ENCODE peak calls at places on chromosome 19, in five cellular contexts. P, D, C, X and S are unnamed samples.

GRCh38 chr19:17404621-17405249 is 695 bp downstream of the BST2 start:
- DNase-seq in P (no peak), D (no peak), C (no peak), X (no peak), S (no peak)

GRCh38 chr19:27750697-27751391 is 1462.1 kb downstream of the UQCRFS1 start:
- DNase-seq in P (no peak), D (no peak), C (no peak), X (no peak), S (no peak)

GRCh38 chr19:1087813-1088418 is 7.3 kb downstream of the POLR2E start:
- DNase-seq in P (no peak), D (peak; percentile 61), C (no peak), X (no peak), S (no peak)

GRCh38 chr19:3538965-3539742 is at the start of gene TEKTIP1:
- DNase-seq in P (no peak), D (no peak), C (no peak), X (no peak), S (peak; percentile 22)

GRCh38 chr19:34985249-34986022 is 14.7 kb upstream of the GRAMD1A start:
- DNase-seq in P (peak; percentile 54), D (peak; percentile 42), C (no peak), X (peak; percentile 61), S (no peak)

GRCh38 chr19:38544569-38545315 is 73.0 kb downstream of the MAP4K1 start:
- DNase-seq in P (no peak), D (no peak), C (no peak), X (no peak), S (no peak)

GRCh38 chr19:30997222-30997621 is 352.0 kb downstream of the TSHZ3 start:
- DNase-seq in P (no peak), D (no peak), C (no peak), X (no peak), S (no peak)

GRCh38 chr19:32339988-32340874 is 5.2 kb upstream of the ZNF507 start:
- DNase-seq in P (peak; percentile 63), D (peak; percentile 55), C (peak; percentile 71), X (peak; percentile 68), S (peak; percentile 74)

GRCh38 chr19:50258918-50259372 is 55.5 kb downstream of the MYH14 start:
- DNase-seq in P (no peak), D (no peak), C (no peak), X (peak; percentile 23), S (peak; percentile 68)

GRCh38 chr19:10727599-10728250 is 9.8 kb downstream of the DNM2 start:
- DNase-seq in P (no peak), D (no peak), C (no peak), X (no peak), S (no peak)

GRCh38 chr19:40677156-40677555 is 13.3 kb downstream of the NUMBL start:
- DNase-seq in P (no peak), D (no peak), C (no peak), X (no peak), S (no peak)

GRCh38 chr19:17292301-17293074 is 10.7 kb downstream of the ABHD8 start:
- DNase-seq in P (peak; percentile 68), D (peak; percentile 81), C (peak; percentile 84), X (peak; percentile 72), S (peak; percentile 92)

GRCh38 chr19:6925801-6926751 is 38.7 kb downstream of the ADGRE1 start:
- DNase-seq in P (no peak), D (no peak), C (no peak), X (no peak), S (no peak)

GRCh38 chr19:50365434-50366306 is at the start of gene NAPSA:
- DNase-seq in P (no peak), D (no peak), C (no peak), X (no peak), S (no peak)

GRCh38 chr19:401836-402535 is 7.0 kb downstream of the C2CD4C start:
- DNase-seq in P (no peak), D (no peak), C (no peak), X (peak; percentile 6), S (no peak)

GRCh38 chr19:5050016-5050656 is 81.2 kb downstream of the KDM4B start:
- DNase-seq in P (no peak), D (no peak), C (peak; percentile 25), X (no peak), S (no peak)

GRCh38 chr19:29610574-29611271 is 4.6 kb downstream of the POP4 start:
- DNase-seq in P (peak; percentile 84), D (peak; percentile 84), C (peak; percentile 81), X (peak; percentile 75), S (peak; percentile 81)

GRCh38 chr19:3818918-3819317 is 32.7 kb upstream of the MATK start:
- DNase-seq in P (no peak), D (no peak), C (no peak), X (no peak), S (no peak)

GRCh38 chr19:41541990-41542584 is 33.9 kb upstream of the CEACAM21 start:
- DNase-seq in P (peak; percentile 68), D (peak; percentile 81), C (peak; percentile 51), X (peak; percentile 53), S (peak; percentile 44)

GRCh38 chr19:50332264-50333038 is 3.3 kb upstream of the KCNC3 start:
- DNase-seq in P (no peak), D (no peak), C (peak; percentile 53), X (no peak), S (peak; percentile 92)

GRCh38 chr19:46704379-46705076 is 12.4 kb downstream of the PRKD2 start:
- DNase-seq in P (peak; percentile 84), D (peak; percentile 95), C (peak; percentile 72), X (peak; percentile 86), S (peak; percentile 74)

GRCh38 chr19:5947435-5947834 is 30.5 kb downstream of the RANBP3 start:
- DNase-seq in P (peak; percentile 52), D (no peak), C (no peak), X (peak; percentile 61), S (no peak)

GRCh38 chr19:46990998-46991676 is 28.5 kb upstream of the NPAS1 start:
- DNase-seq in P (peak; percentile 80), D (peak; percentile 62), C (peak; percentile 86), X (peak; percentile 78), S (peak; percentile 81)

GRCh38 chr19:38360351-38360750 is 14.0 kb upstream of the PSMD8 start:
- DNase-seq in P (no peak), D (no peak), C (no peak), X (no peak), S (no peak)

GRCh38 chr19:42419309-42419708 is 7.9 kb downstream of the LIPE start:
- DNase-seq in P (no peak), D (no peak), C (no peak), X (peak; percentile 68), S (no peak)

GRCh38 chr19:1016647-1017114 is 4.2 kb downstream of the TMEM259 start:
- DNase-seq in P (no peak), D (no peak), C (no peak), X (no peak), S (no peak)

GRCh38 chr19:40831502-40832430 is 18.5 kb downstream of the CYP2A6 start:
- DNase-seq in P (no peak), D (no peak), C (no peak), X (no peak), S (peak; percentile 74)

GRCh38 chr19:6103217-6103644 is 7.1 kb downstream of the RFX2 start:
- DNase-seq in P (peak; percentile 87), D (no peak), C (no peak), X (peak; percentile 61), S (no peak)

GRCh38 chr19:38273499-38273898 is 9.1 kb downstream of the SPINT2 start:
- DNase-seq in P (no peak), D (no peak), C (no peak), X (no peak), S (peak; percentile 77)

GRCh38 chr19:42284641-42285341 is 15.7 kb downstream of the CIC start:
- DNase-seq in P (no peak), D (no peak), C (peak; percentile 38), X (no peak), S (no peak)

GRCh38 chr19:23822735-23823134 is 64.0 kb upstream of the ZNF681 start:
- DNase-seq in P (no peak), D (no peak), C (no peak), X (no peak), S (no peak)

GRCh38 chr19:23823952-23824389 is 65.3 kb upstream of the ZNF681 start:
- DNase-seq in P (no peak), D (no peak), C (peak; percentile 4), X (no peak), S (peak; percentile 1)
- TF ChIP-seq CTCF in P (no peak), D (no peak), C (no peak), X (no peak), S (no peak)

DNA sequence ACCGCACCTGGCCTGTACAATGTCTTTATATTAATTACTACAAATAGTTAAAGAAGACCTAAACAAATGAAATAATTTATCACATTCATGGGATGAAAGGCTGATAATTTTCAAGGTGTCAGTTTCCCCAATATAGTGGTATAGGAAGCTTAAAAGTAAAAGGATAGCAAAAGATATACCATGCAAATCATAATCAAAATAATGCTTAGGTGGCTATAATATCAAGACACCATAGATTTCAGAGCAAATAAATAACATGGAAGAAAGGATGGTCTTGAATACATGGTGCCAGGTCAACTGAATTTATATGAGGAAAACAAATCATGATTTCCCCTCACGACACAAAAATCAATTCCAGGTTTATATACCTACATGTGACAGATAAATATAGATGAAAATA is 4.8 kb downstream of the ZNF790 start:
- DNase-seq in P (no peak), D (no peak), C (no peak), X (no peak), S (no peak)
- H3K9me3 ChIP-seq in P (peaks cover 32% of the 10 kb centered on the region), D (peaks cover 86% of the 10 kb centered on the region), C (no peaks in the 10 kb centered on the region), X (peaks cover 16% of the 10 kb centered on the region), S (peaks cover 55% of the 10 kb centered on the region)

GRCh38 chr19:14091086-14091884 is 734 bp upstream of the SAMD1 start:
- DNase-seq in P (no peak), D (peak; percentile 61), C (no peak), X (no peak), S (peak; percentile 83)

GRCh38 chr19:14090509-14091085 is at the start of gene SAMD1:
- DNase-seq in P (peak; percentile 87), D (peak; percentile 86), C (peak; percentile 95), X (peak; percentile 93), S (peak; percentile 90)

GRCh38 chr19:14088634-14089411 is 1.7 kb downstream of the SAMD1 start:
- DNase-seq in P (no peak), D (no peak), C (no peak), X (no peak), S (no peak)

GRCh38 chr19:14089662-14090508 is 666 bp downstream of the SAMD1 start:
- DNase-seq in P (no peak), D (peak; percentile 59), C (peak; percentile 82), X (peak; percentile 60), S (peak; percentile 69)

DNA sequence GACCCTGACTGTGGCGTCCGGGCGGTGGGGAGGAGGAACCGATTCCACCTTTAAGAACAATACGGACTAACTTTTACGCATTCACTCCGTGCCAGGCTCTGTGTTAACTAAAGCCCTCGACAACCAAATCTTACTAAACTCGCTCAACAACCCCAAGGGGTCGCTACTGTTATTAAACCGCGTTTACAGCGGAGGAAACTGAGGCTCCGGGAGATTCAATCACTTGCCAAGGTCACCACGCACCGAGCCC is 1.2 kb downstream of the SAMD1 start:
- DNase-seq in P (no peak), D (no peak), C (no peak), X (no peak), S (no peak)
- TF ChIP-seq CTCF in P (no peak), D (peak; percentile 40), C (peak; percentile 24), X (peak; percentile 23), S (no peak)

DNA sequence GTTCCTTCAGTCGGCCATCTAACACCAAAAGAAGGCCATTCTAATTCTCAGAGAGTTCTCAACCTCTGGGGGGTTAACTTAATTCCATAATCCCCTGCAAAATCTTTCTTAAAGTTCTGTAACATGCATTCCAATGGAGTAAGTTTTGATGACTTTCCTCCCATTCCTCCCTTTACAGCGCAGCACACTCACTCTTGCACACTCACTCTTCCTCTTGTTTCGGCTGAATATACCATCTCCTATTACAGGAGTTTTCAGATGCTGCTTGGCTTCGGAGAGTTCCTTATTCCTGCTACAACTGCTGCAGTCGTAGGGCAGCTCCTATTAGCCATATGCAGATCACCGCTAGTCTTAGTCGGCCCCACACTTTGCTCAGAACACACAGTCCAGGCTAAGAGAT is 53.6 kb downstream of the OR10H4 start:
- DNase-seq in P (no peak), D (no peak), C (no peak), X (no peak), S (no peak)
- H3K9me3 ChIP-seq in P (no peaks in the 10 kb centered on the region), D (no peaks in the 10 kb centered on the region), C (no peaks in the 10 kb centered on the region), X (no peaks in the 10 kb centered on the region), S (peaks cover 4% of the 10 kb centered on the region)